ENCODE peak calls at places on chromosomes 12 and 14, in ten cellular contexts. I, G, H, D, Y, T, W, U, K and Z are unnamed samples.

GRCh38 chr14:91573894-91574837 is 64.1 kb upstream of the PPP4R3A start:
- DNase-seq in T (peak), W (peak), D (peak), Y (peak), G (peak), H (peak), I (peak), K (no peak), U (peak), Z (peak)

GRCh38 chr12:78290606-78291345 is 460.1 kb downstream of the NAV3 start:
- DNase-seq in H (peak), U (no peak), G (peak), K (no peak), T (no peak), W (no peak), Y (no peak), D (peak), I (no peak), Z (no peak)

GRCh38 chr12:121287267-121287954 is 9.1 kb downstream of the CAMKK2 start:
- DNase-seq in W (no peak), K (no peak), Y (no peak), T (no peak), I (no peak), H (peak), D (peak), G (no peak), U (no peak), Z (peak)

GRCh38 chr12:63826002-63826585 is 18.4 kb upstream of the SRGAP1 start:
- DNase-seq in W (no peak), T (no peak), U (no peak), D (peak), G (peak), Y (no peak), I (no peak), H (peak), K (no peak), Z (no peak)

GRCh38 chr14:70005281-70005805 is 126.1 kb downstream of the SMOC1 start:
- DNase-seq in I (no peak), K (peak), G (peak), T (peak), W (no peak), U (no peak), D (no peak), H (no peak), Y (no peak), Z (peak)

GRCh38 chr12:55112378-55112777 is 13.8 kb upstream of the OR9K2 start:
- DNase-seq in K (no peak), Y (no peak), H (no peak), U (no peak), D (no peak), I (no peak), T (no peak), G (no peak), W (no peak), Z (no peak)

GRCh38 chr14:55867726-55868125 is 250.5 kb upstream of the PELI2 start:
- DNase-seq in D (no peak), H (no peak), K (no peak), G (no peak), I (no peak), Y (no peak), U (no peak), T (no peak), W (no peak), Z (no peak)

GRCh38 chr12:12586879-12587675 is 24.4 kb upstream of the DUSP16 start:
- DNase-seq in H (no peak), Y (no peak), G (peak), I (no peak), U (no peak), D (no peak), K (no peak), T (peak), W (no peak), Z (no peak)

GRCh38 chr14:65791551-65791981 is 379.0 kb downstream of the FUT8 start:
- DNase-seq in I (no peak), K (no peak), Y (no peak), D (peak), U (no peak), W (no peak), G (no peak), T (no peak), H (peak), Z (no peak)

GRCh38 chr12:107558141-107558815 is 127.3 kb upstream of the PWP1 start:
- DNase-seq in W (no peak), H (no peak), I (no peak), G (no peak), T (no peak), K (peak), D (no peak), Y (no peak), U (no peak), Z (no peak)

GRCh38 chr14:75005357-75005756 is 2.6 kb downstream of the EIF2B2 start:
- DNase-seq in W (no peak), D (no peak), G (no peak), T (no peak), I (no peak), K (no peak), Y (no peak), U (no peak), H (no peak), Z (no peak)

GRCh38 chr14:94904636-94905035 is 134.7 kb upstream of the GSC start:
- DNase-seq in K (no peak), T (no peak), Y (no peak), G (no peak), U (no peak), D (peak), W (no peak), I (no peak), H (peak), Z (no peak)

GRCh38 chr14:95041477-95042020 is 115.8 kb downstream of the DICER1 start:
- DNase-seq in G (no peak), W (no peak), I (no peak), K (peak), Y (no peak), H (no peak), D (no peak), U (no peak), T (no peak), Z (no peak)

GRCh38 chr12:89185889-89186288 is 166.4 kb downstream of the DUSP6 start:
- DNase-seq in D (no peak), Y (no peak), I (no peak), W (no peak), H (no peak), U (no peak), K (no peak), T (no peak), G (no peak), Z (no peak)

GRCh38 chr14:60506985-60507829 is 1.7 kb upstream of the SIX6 start:
- DNase-seq in D (no peak), G (no peak), Y (no peak), T (no peak), H (no peak), K (no peak), U (no peak), W (no peak), I (no peak), Z (no peak)

GRCh38 chr14:56131865-56132830 is 13.9 kb downstream of the PELI2 start:
- DNase-seq in U (no peak), Y (no peak), T (peak), G (no peak), K (no peak), H (no peak), I (no peak), W (no peak), D (no peak), Z (no peak)

GRCh38 chr14:104373055-104373854 is 206.3 kb upstream of the C14orf180 start:
- DNase-seq in I (no peak), U (no peak), D (no peak), G (no peak), H (no peak), W (no peak), Y (no peak), T (no peak), K (no peak), Z (no peak)

GRCh38 chr12:79426121-79426520 is 264.6 kb downstream of the PAWR start:
- DNase-seq in D (peak), G (no peak), Y (no peak), T (no peak), H (peak), U (no peak), W (no peak), K (no peak), I (no peak), Z (no peak)

GRCh38 chr12:111927346-111927745 is 85.3 kb downstream of the MAPKAPK5 start:
- DNase-seq in G (no peak), H (peak), Y (no peak), W (no peak), I (no peak), K (no peak), U (no peak), T (no peak), D (no peak), Z (no peak)

GRCh38 chr14:49485290-49485689 is 100.9 kb downstream of the RPS29 start:
- DNase-seq in D (no peak), W (no peak), K (no peak), H (no peak), T (peak), I (no peak), U (no peak), Y (no peak), G (no peak), Z (no peak)

GRCh38 chr12:122158700-122159285 is 15.2 kb downstream of the IL31 start:
- DNase-seq in K (no peak), W (no peak), T (no peak), U (no peak), H (no peak), I (no peak), G (no peak), D (no peak), Y (no peak), Z (no peak)

GRCh38 chr14:93747102-93747501 is 41.2 kb downstream of the PRIMA1 start:
- DNase-seq in H (no peak), U (no peak), G (no peak), W (no peak), Y (no peak), K (no peak), I (no peak), D (no peak), T (no peak), Z (no peak)

GRCh38 chr14:37709419-37710195 is 114.2 kb downstream of the TTC6 start:
- DNase-seq in D (peak), G (no peak), Y (no peak), T (no peak), K (no peak), I (no peak), W (no peak), H (peak), U (no peak), Z (no peak)

GRCh38 chr12:14803830-14804160 is 325 bp downstream of the C12orf60 start:
- DNase-seq in D (no peak), H (no peak), I (no peak), G (no peak), W (no peak), K (no peak), U (no peak), Y (no peak), T (no peak), Z (no peak)

GRCh38 chr12:12072064-12072760 is 1.5 kb downstream of the BCL2L14 start:
- DNase-seq in W (no peak), Y (no peak), T (peak), U (no peak), D (no peak), K (no peak), I (no peak), G (peak), H (no peak), Z (peak)

GRCh38 chr12:15716566-15716965 is 72.6 kb downstream of the EPS8 start:
- DNase-seq in H (no peak), W (no peak), K (no peak), I (no peak), D (no peak), Y (no peak), T (no peak), U (no peak), G (no peak), Z (no peak)

GRCh38 chr14:31456841-31457664 is at the start of gene DTD2:
- DNase-seq in H (peak), G (peak), K (peak), T (peak), I (peak), W (peak), Y (peak), D (peak), U (peak), Z (peak)

GRCh38 chr14:78970677-78971076 is 800.5 kb downstream of the NRXN3 start:
- DNase-seq in U (no peak), G (no peak), W (no peak), H (no peak), D (no peak), T (no peak), K (no peak), I (no peak), Y (no peak), Z (no peak)

GRCh38 chr12:94779520-94779919 is 129.2 kb upstream of the TMCC3 start:
- DNase-seq in D (peak), Y (no peak), H (peak), W (no peak), U (no peak), G (no peak), T (no peak), K (no peak), I (no peak), Z (no peak)

GRCh38 chr12:31524791-31525495 is 66.0 kb downstream of the DENND5B start:
- DNase-seq in H (peak), U (no peak), T (no peak), K (no peak), Y (no peak), W (no peak), I (no peak), D (peak), G (no peak), Z (no peak)

GRCh38 chr14:68133856-68134255 is 314.3 kb downstream of the RAD51B start:
- DNase-seq in G (no peak), D (no peak), T (no peak), U (no peak), H (no peak), W (no peak), I (no peak), K (no peak), Y (no peak), Z (no peak)

GRCh38 chr12:12985817-12986408 is 14.2 kb downstream of the HEBP1 start:
- DNase-seq in T (peak), D (peak), I (no peak), Y (no peak), H (no peak), W (no peak), U (peak), G (peak), K (no peak), Z (no peak)

GRCh38 chr14:34465069-34465859 is 3.2 kb upstream of the SPTSSA start:
- DNase-seq in I (no peak), T (peak), H (peak), Y (no peak), U (peak), D (peak), K (no peak), W (no peak), G (peak), Z (no peak)

GRCh38 chr12:48968004-48968403 is 3.5 kb downstream of the WNT10B start:
- DNase-seq in T (no peak), H (no peak), I (no peak), W (no peak), U (no peak), D (no peak), Y (no peak), G (no peak), K (no peak), Z (no peak)

GRCh38 chr12:106913456-106913855 is 42.3 kb upstream of the TMEM263 start:
- DNase-seq in Y (no peak), D (no peak), W (no peak), H (no peak), I (no peak), G (no peak), K (no peak), T (no peak), U (no peak), Z (no peak)

GRCh38 chr14:98906123-98906995 is 365.6 kb downstream of the BCL11B start:
- DNase-seq in I (no peak), D (peak), G (peak), Y (no peak), W (no peak), T (no peak), U (no peak), H (peak), K (peak), Z (no peak)

GRCh38 chr14:47207636-47208035 is 467.8 kb downstream of the MDGA2 start:
- DNase-seq in W (no peak), U (no peak), H (no peak), I (no peak), K (no peak), T (no peak), Y (no peak), G (no peak), D (no peak), Z (no peak)

GRCh38 chr14:68569546-68569908 is 223.3 kb downstream of the ZFP36L1 start:
- DNase-seq in H (no peak), T (no peak), G (no peak), W (no peak), Y (no peak), D (no peak), K (no peak), I (no peak), U (no peak), Z (no peak)

GRCh38 chr14:102518063-102518648 is 8.6 kb upstream of the ANKRD9 start:
- DNase-seq in I (no peak), H (no peak), T (no peak), G (no peak), W (no peak), Y (no peak), K (no peak), D (no peak), U (no peak), Z (no peak)
- H3K4me3 ChIP-seq in I (no peak), H (no peak), T (no peak), G (no peak), W (no peak), Y (no peak), K (no peak), D (no peak), U (no peak), Z (no peak)

GRCh38 chr12:102504871-102505270 is 24.5 kb upstream of the IGF1 start:
- DNase-seq in I (no peak), W (no peak), K (no peak), U (no peak), Y (no peak), T (no peak), G (no peak), H (no peak), D (no peak), Z (no peak)
- TF ChIP-seq CTCF in I (no peak), W (no peak), K (no peak), U (no peak), Y (no peak), T (no peak), G (no peak), H (no peak), D (no peak), Z (no peak)

GRCh38 chr14:54488646-54489317 is at the start of gene GMFB:
- DNase-seq in W (peak), H (peak), D (peak), T (peak), Y (peak), G (peak), U (peak), I (peak), K (peak), Z (peak)

GRCh38 chr14:54489731-54490447 is 1.1 kb upstream of the GMFB start:
- DNase-seq in I (no peak), U (no peak), T (no peak), Y (no peak), H (peak), D (no peak), G (no peak), W (no peak), K (no peak), Z (no peak)

GRCh38 chr14:54488318-54488645 is 498 bp downstream of the GMFB start:
- DNase-seq in I (no peak), W (no peak), K (no peak), U (no peak), G (no peak), H (no peak), D (no peak), T (no peak), Y (no peak), Z (no peak)

GRCh38 chr14:54490448-54490805 is 1.6 kb upstream of the GMFB start:
- DNase-seq in H (no peak), T (no peak), K (no peak), Y (no peak), D (no peak), G (no peak), U (no peak), I (no peak), W (no peak), Z (no peak)

GRCh38 chr14:54489318-54489683 is 521 bp upstream of the GMFB start:
- DNase-seq in I (no peak), K (no peak), Y (no peak), W (no peak), T (no peak), G (no peak), H (no peak), U (no peak), D (no peak), Z (no peak)
- H3K4me3 ChIP-seq in I (peak), K (no peak), Y (peak), W (peak), T (peak), G (no peak), H (peak), U (peak), D (peak), Z (peak)

GRCh38 chr12:124510301-124510970 is 57.0 kb downstream of the NCOR2 start:
- DNase-seq in Y (no peak), I (no peak), W (no peak), G (no peak), K (no peak), D (no peak), T (peak), H (no peak), U (no peak), Z (no peak)
- TF ChIP-seq CTCF in Y (no peak), I (no peak), W (no peak), G (peak), K (no peak), D (peak), T (no peak), H (no peak), U (peak), Z (no peak)

GRCh38 chr12:22627351-22627750 is 2.4 kb downstream of the ETNK1 start:
- DNase-seq in K (no peak), W (no peak), I (no peak), T (no peak), U (no peak), Y (no peak), D (no peak), H (no peak), G (no peak), Z (no peak)

GRCh38 chr12:22624908-22625646 is at the start of gene ETNK1:
- DNase-seq in U (peak), Y (peak), I (peak), T (peak), G (peak), D (peak), K (peak), W (peak), H (peak), Z (peak)

GRCh38 chr12:22625671-22626251 is 790 bp downstream of the ETNK1 start:
- DNase-seq in T (peak), H (peak), K (no peak), D (peak), G (peak), U (peak), I (peak), Y (no peak), W (peak), Z (peak)

GRCh38 chr12:22626429-22626828 is 1.5 kb downstream of the ETNK1 start:
- DNase-seq in K (no peak), D (peak), I (no peak), W (no peak), T (peak), U (no peak), H (peak), G (peak), Y (no peak), Z (no peak)

DNA sequence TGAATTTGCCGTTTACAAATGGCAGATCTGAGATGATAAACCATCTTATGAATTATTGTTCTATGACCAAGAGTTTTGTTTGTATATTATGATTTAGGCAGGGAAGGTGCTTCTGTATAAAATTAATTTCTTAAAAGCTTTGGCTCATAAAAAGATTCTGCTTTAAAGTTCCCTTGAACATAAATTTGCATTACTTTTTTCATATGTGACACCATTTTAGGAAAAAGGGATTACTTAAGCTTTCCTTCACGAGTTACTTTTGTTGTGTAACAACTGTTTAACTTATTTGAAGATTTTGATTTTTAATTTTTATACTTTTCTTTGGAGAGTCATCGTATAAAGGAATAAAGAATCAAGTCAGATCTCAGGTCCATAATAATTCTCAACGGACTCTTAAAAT is 3.3 kb downstream of the ETNK1 start:
- DNase-seq in T (no peak), U (no peak), H (no peak), I (no peak), Y (no peak), K (no peak), W (no peak), D (no peak), G (no peak), Z (no peak)
- H3K4me3 ChIP-seq in T (no peak), U (peak), H (no peak), I (no peak), Y (peak), K (no peak), W (peak), D (peak), G (no peak), Z (no peak)

DNA sequence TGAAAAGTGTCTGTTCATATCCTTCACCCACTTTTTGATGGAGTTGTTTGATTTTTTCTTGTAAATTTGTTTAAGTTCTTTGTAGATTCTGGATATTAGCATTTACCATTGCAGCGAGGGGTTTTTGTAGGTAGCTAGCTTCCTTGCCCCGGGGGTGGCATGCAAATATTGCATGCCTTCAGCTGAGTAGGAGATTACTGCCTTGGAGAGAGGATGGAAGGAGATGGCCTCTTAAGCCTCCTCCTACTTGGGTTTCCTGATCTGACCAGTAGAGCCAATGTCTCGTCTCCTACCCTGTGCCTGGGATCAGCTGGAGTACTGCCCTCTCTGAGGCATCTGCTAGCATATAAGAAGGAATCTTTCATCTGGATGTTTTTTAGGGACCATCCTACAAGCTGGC is 134.4 kb upstream of the CCND2 start:
- DNase-seq in D (no peak), Y (no peak), I (no peak), U (no peak), W (no peak), G (no peak), T (no peak), H (no peak), K (peak), Z (no peak)
- TF ChIP-seq CTCF in D (no peak), Y (no peak), I (no peak), U (no peak), W (no peak), G (no peak), T (no peak), H (no peak), K (no peak), Z (no peak)